ENCODE peak calls at places on chromosomes 2 and 18, in nine cellular contexts. N is WTC11, P is pancreas, X is dorsolateral prefrontal cortex, M is AG04450, D is AG09319, J is endothelial cell of umbilical vein, W is esophagus muscularis mucosa, S is cardiac muscle cell. Q is an unnamed sample.

GRCh38 chr2:45195916-45196315 is 186.7 kb upstream of the SIX2 start:
- DNase-seq in N (no peak), P (no peak), X (no peak), M (no peak), D (no peak), J (no peak), W (no peak), S (no peak), Q (no peak)

GRCh38 chr2:98911376-98912154 is 24.5 kb downstream of the CRACDL start:
- DNase-seq in N (no peak), P (no peak), X (no peak), M (no peak), D (no peak), J (no peak), W (peak; percentile 83), S (no peak), Q (no peak)

GRCh38 chr2:121044412-121044811 is 240.6 kb downstream of the TFCP2L1 start:
- DNase-seq in N (peak; percentile 50), P (no peak), X (no peak), M (no peak), D (no peak), J (no peak), W (no peak), S (no peak), Q (no peak)

GRCh38 chr18:44943201-44943881 is 262.7 kb downstream of the SETBP1 start:
- DNase-seq in N (peak; percentile 55), P (no peak), X (no peak), M (no peak), D (no peak), J (no peak), W (no peak), S (peak; percentile 47), Q (no peak)

GRCh38 chr2:190809139-190809764 is 71.4 kb upstream of the GLS start:
- DNase-seq in N (no peak), P (no peak), X (no peak), M (no peak), D (no peak), J (no peak), W (no peak), S (no peak), Q (no peak)

GRCh38 chr2:191539068-191539467 is 138.9 kb upstream of the NABP1 start:
- DNase-seq in N (peak; percentile 41), P (no peak), X (no peak), M (no peak), D (no peak), J (peak; percentile 44), W (no peak), S (peak; percentile 57), Q (no peak)

GRCh38 chr2:39510087-39510486 is 73.0 kb upstream of the MAP4K3 start:
- DNase-seq in N (no peak), P (no peak), X (no peak), M (no peak), D (no peak), J (no peak), W (no peak), S (no peak), Q (no peak)

GRCh38 chr2:26577442-26578433 is 63.4 kb downstream of the CIB4 start:
- DNase-seq in N (peak; percentile 80), P (peak; percentile 21), X (peak; percentile 66), M (peak; percentile 18), D (peak; percentile 8), J (peak; percentile 59), W (no peak), S (peak; percentile 73), Q (peak; percentile 46)

GRCh38 chr18:52345428-52345827 is 5.4 kb downstream of the DCC start:
- DNase-seq in N (no peak), P (no peak), X (no peak), M (no peak), D (no peak), J (no peak), W (no peak), S (no peak), Q (no peak)

GRCh38 chr18:52343138-52343537 is 3.1 kb downstream of the DCC start:
- DNase-seq in N (no peak), P (no peak), X (no peak), M (no peak), D (no peak), J (no peak), W (no peak), S (no peak), Q (no peak)

GRCh38 chr18:52343731-52344340 is 3.8 kb downstream of the DCC start:
- DNase-seq in N (no peak), P (no peak), X (no peak), M (no peak), D (no peak), J (no peak), W (no peak), S (no peak), Q (no peak)

GRCh38 chr18:52352920-52353319 is 12.9 kb downstream of the DCC start:
- DNase-seq in N (no peak), P (no peak), X (no peak), M (no peak), D (no peak), J (no peak), W (no peak), S (no peak), Q (no peak)

DNA sequence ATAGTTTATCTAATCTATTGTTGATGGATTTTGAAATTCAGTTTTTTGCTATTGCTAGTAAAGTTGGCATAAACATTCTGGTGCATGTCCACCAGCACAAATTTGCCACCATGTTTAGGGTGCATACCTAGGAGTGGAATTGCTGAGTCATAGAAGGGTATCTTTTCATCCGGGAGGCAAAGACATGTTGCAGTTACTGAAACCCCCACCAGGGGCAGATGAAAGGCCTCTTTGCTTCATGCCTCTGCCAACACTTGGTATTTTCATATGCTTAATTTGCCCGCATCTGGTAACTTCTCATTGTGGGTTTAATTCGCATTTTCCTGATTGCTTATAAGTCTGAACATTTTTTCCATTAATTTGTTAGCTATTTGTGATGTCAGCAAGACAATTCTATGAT is 8.2 kb downstream of the DCC start:
- DNase-seq in N (peak; percentile 47), P (no peak), X (no peak), M (no peak), D (no peak), J (no peak), W (no peak), S (no peak), Q (no peak)
- TF ChIP-seq CTCF in N (peak; percentile 61), P (no peak), X (no peak), M (peak; percentile 40), D (no peak), J (no peak), W (no peak), S (no peak), Q (no peak)

DNA sequence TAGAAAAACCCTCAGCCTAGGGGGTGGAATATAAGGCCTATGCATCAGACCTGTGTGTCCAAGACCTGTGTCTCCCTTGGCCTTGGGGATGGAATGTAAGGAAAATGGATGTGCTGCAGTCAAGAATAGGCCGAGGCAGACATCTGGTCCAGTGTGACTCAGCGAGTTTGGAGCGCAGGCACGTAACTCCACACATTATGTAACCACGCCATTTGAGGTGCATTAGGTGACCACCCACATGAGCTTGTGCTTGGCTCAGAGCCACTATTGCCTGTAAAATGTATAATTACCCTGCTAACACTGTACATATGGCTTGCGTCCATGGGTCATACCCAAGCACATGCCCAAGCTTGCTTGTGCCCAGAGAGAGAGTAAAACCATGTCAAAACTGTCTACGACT is 580.9 kb upstream of the HNMT start:
- DNase-seq in N (no peak), P (no peak), X (no peak), M (no peak), D (no peak), J (no peak), W (no peak), S (no peak), Q (no peak)
- TF ChIP-seq CTCF in N (no peak), P (no peak), X (no peak), M (no peak), D (no peak), J (no peak), W (no peak), S (no peak), Q (no peak)

DNA sequence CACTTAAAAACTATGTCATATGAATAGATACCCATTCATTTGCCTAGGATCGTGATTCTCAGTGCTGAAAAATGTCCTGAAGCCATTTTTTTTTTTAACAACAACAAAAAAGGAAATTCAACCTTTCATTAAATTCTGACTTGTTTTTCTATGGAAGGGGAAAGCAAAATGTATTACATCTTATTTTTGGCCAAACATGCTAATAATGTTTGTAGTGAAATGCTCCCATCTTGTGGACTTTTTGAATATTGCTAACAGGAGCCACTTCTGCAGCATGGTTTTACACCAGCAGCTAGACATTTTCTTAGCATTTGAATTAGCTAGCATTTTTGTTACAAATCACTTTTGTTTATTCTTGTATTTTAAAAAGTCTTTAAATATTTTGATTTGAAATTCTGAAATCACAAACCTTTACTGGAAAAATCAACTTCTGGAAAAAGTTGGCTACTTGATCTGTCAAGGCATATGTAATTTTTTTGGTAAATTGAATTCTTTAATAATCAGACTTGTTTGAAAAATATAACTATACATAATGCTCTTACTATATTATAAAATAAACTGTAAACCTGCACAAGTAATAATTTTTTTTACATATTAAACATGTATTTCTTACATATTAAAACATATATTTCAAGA is 75.8 kb downstream of the KIDINS220 start:
- DNase-seq in N (no peak), P (no peak), X (no peak), M (no peak), D (peak; percentile 4), J (peak; percentile 47), W (no peak), S (peak; percentile 65), Q (no peak)
- TF ChIP-seq CTCF in N (no peak), P (no peak), X (peak; percentile 75), M (peak; percentile 68), D (peak; percentile 56), J (peak; percentile 21), W (peak; percentile 64), S (peak; percentile 56), Q (peak; percentile 63)

GRCh38 chr18:37309059-37309458 is 256.5 kb downstream of the CELF4 start:
- DNase-seq in N (no peak), P (no peak), X (no peak), M (no peak), D (no peak), J (no peak), W (no peak), S (peak; percentile 25), Q (no peak)
- TF ChIP-seq CTCF in N (no peak), P (no peak), X (no peak), M (no peak), D (no peak), J (no peak), W (no peak), S (no peak), Q (no peak)

DNA sequence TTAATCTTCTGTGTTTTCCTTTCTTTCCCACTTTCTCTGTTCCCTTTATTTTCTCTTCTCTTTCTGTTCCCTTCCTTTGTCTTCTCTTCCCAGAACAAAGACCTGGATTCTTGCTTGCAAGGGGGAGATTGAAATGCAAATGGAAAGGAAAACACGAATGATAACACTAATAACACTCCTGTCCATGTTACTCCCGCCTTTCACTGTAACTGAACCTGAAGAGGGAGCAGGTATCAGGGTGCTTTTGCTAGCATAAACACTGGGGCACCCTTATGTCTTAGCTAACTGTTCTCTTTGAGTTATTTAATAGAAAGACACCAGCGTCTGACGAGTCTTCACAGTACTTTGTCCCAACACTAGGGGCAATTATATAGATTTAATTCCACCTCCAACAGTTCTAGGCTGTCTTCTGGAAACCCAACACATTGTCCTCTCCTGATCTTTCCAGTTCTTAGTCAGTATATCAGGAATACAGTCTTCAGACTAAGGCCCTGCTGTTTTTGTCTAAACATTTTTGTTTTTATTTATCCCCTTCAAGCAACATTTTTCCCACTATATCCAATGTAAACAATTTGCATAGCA is 99.2 kb downstream of the PTPRM start:
- DNase-seq in N (no peak), P (no peak), X (no peak), M (no peak), D (no peak), J (no peak), W (no peak), S (no peak), Q (no peak)
- TF ChIP-seq CTCF in N (no peak), P (no peak), X (no peak), M (no peak), D (no peak), J (no peak), W (no peak), S (no peak), Q (no peak)

Q was measured in natural killer cell.